ENCODE peak calls at places on chromosomes 5 and 9, in eight cellular contexts. N is uterus; Q is breast epithelium; W is A549; I is esophagus squamous epithelium; K is CD8-positive, alpha-beta T cell; R is hepatocyte; G is brain microvascular endothelial cell. Z is an unnamed sample.

GRCh38 chr9:95077766-95078382 is 239.6 kb downstream of the FANCC start:
- DNase-seq in N (no peak), Q (no peak), W (no peak), I (no peak), K (no peak), R (no peak), G (no peak), Z (no peak)

GRCh38 chr9:71796368-71796767 is 28.1 kb upstream of the CEMIP2 start:
- DNase-seq in N (no peak), Q (no peak), W (peak; percentile 11), I (no peak), K (no peak), R (no peak), G (no peak), Z (no peak)

GRCh38 chr9:93560991-93561390 is 15.4 kb upstream of the PHF2 start:
- DNase-seq in N (no peak), Q (no peak), W (no peak), I (no peak), K (no peak), R (no peak), G (no peak), Z (no peak)

GRCh38 chr5:59760798-59761348 is 132.7 kb downstream of the PDE4D start:
- DNase-seq in N (no peak), Q (no peak), W (peak; percentile 64), I (no peak), K (no peak), R (peak; percentile 23), G (peak; percentile 83), Z (no peak)

GRCh38 chr9:36163049-36163839 is 5.9 kb upstream of the CCIN start:
- DNase-seq in N (peak; percentile 82), Q (no peak), W (peak; percentile 74), I (no peak), K (no peak), R (peak; percentile 86), G (peak; percentile 71), Z (no peak)

GRCh38 chr9:88258012-88258411 is 119.7 kb upstream of the SPATA31C2 start:
- DNase-seq in N (peak; percentile 48), Q (peak; percentile 25), W (no peak), I (no peak), K (no peak), R (peak; percentile 72), G (peak; percentile 54), Z (no peak)

GRCh38 chr9:98707158-98708102 is 1.3 kb downstream of the GABBR2 start:
- DNase-seq in N (no peak), Q (no peak), W (peak; percentile 78), I (no peak), K (no peak), R (peak; percentile 84), G (peak; percentile 52), Z (no peak)

GRCh38 chr9:130847306-130848217 is 12.5 kb downstream of the ABL1 start:
- DNase-seq in N (peak; percentile 95), Q (peak; percentile 88), W (peak; percentile 87), I (no peak), K (no peak), R (peak; percentile 61), G (peak; percentile 97), Z (peak; percentile 95)

GRCh38 chr9:130447193-130447816 is 2.5 kb downstream of the ASS1 start:
- DNase-seq in N (no peak), Q (peak; percentile 46), W (no peak), I (no peak), K (no peak), R (no peak), G (no peak), Z (no peak)

GRCh38 chr9:20508242-20508641 is 114.1 kb downstream of the MLLT3 start:
- DNase-seq in N (no peak), Q (no peak), W (peak; percentile 10), I (no peak), K (no peak), R (no peak), G (no peak), Z (no peak)

GRCh38 chr5:88878976-88879375 is 4.0 kb downstream of the MEF2C start:
- DNase-seq in N (no peak), Q (no peak), W (no peak), I (no peak), K (no peak), R (no peak), G (no peak), Z (no peak)

GRCh38 chr9:76691761-76692313 is 72.4 kb upstream of the PCA3 start:
- DNase-seq in N (no peak), Q (no peak), W (no peak), I (no peak), K (no peak), R (peak; percentile 34), G (no peak), Z (no peak)

GRCh38 chr5:175520873-175521272 is 42.5 kb downstream of the SFXN1 start:
- DNase-seq in N (no peak), Q (no peak), W (no peak), I (no peak), K (no peak), R (no peak), G (no peak), Z (no peak)

GRCh38 chr5:133932441-133933168 is 35.8 kb downstream of the C5orf15 start:
- DNase-seq in N (no peak), Q (no peak), W (no peak), I (no peak), K (no peak), R (no peak), G (no peak), Z (no peak)

GRCh38 chr9:100573655-100574260 is 4.1 kb upstream of the CAVIN4 start:
- DNase-seq in N (no peak), Q (no peak), W (no peak), I (no peak), K (no peak), R (no peak), G (no peak), Z (no peak)

GRCh38 chr9:81540142-81540701 is 149.1 kb downstream of the TLE1 start:
- DNase-seq in N (no peak), Q (no peak), W (no peak), I (no peak), K (no peak), R (no peak), G (no peak), Z (no peak)

GRCh38 chr9:119758241-119758640 is 389.0 kb upstream of the BRINP1 start:
- DNase-seq in N (no peak), Q (no peak), W (no peak), I (no peak), K (no peak), R (peak; percentile 4), G (no peak), Z (no peak)

GRCh38 chr5:142446131-142446959 is 121.5 kb upstream of the SPRY4 start:
- DNase-seq in N (no peak), Q (no peak), W (peak; percentile 38), I (no peak), K (no peak), R (peak; percentile 10), G (peak; percentile 93), Z (peak; percentile 63)

GRCh38 chr5:137822158-137822764 is 45.4 kb upstream of the MYOT start:
- DNase-seq in N (peak; percentile 17), Q (no peak), W (peak; percentile 73), I (no peak), K (no peak), R (peak; percentile 60), G (peak; percentile 37), Z (no peak)

GRCh38 chr9:107810493-107810931 is 320.9 kb upstream of the KLF4 start:
- DNase-seq in N (no peak), Q (no peak), W (no peak), I (no peak), K (no peak), R (no peak), G (no peak), Z (no peak)

GRCh38 chr5:154484393-154484944 is 6.4 kb upstream of the HAND1 start:
- DNase-seq in N (no peak), Q (no peak), W (no peak), I (no peak), K (no peak), R (no peak), G (no peak), Z (no peak)

GRCh38 chr5:7850533-7851239 is at the start of gene CFAP90:
- DNase-seq in N (peak; percentile 47), Q (no peak), W (peak; percentile 43), I (no peak), K (peak; percentile 22), R (peak; percentile 89), G (peak; percentile 52), Z (no peak)
- H3K27ac ChIP-seq in N (peak within 1 kb of the TSS; percentile 30), Q (peak within 1 kb of the TSS; percentile 82), W (peak within 1 kb of the TSS; percentile 49), I (no peak within 1 kb of the TSS), K (no peak within 1 kb of the TSS), R (peak within 1 kb of the TSS; percentile 19), G (no peak within 1 kb of the TSS), Z (peak within 1 kb of the TSS; percentile 5)

GRCh38 chr5:115262405-115263247 is at the start of gene PGGT1B:
- DNase-seq in N (peak; percentile 57), Q (peak; percentile 43), W (peak; percentile 77), I (peak; percentile 30), K (peak; percentile 72), R (peak; percentile 78), G (peak; percentile 55), Z (peak; percentile 71)
- TF ChIP-seq CTCF in N (no peak), Q (no peak), W (no peak), I (no peak), K (no peak), R (peak; percentile 1), G (no peak), Z (no peak)

GRCh38 chr5:52709171-52709925 is 78.4 kb upstream of the ITGA1 start:
- DNase-seq in N (no peak), Q (no peak), W (no peak), I (no peak), K (peak; percentile 15), R (no peak), G (peak; percentile 73), Z (no peak)
- H3K27ac ChIP-seq in N (peak overlapping the region; percentile 23), Q (peak overlapping the region; percentile 45), W (no peak overlapping the region), I (peak overlapping the region; percentile 3), K (no peak overlapping the region), R (peak overlapping the region; percentile 44), G (peak overlapping the region; percentile 59), Z (peak overlapping the region; percentile 3)

DNA sequence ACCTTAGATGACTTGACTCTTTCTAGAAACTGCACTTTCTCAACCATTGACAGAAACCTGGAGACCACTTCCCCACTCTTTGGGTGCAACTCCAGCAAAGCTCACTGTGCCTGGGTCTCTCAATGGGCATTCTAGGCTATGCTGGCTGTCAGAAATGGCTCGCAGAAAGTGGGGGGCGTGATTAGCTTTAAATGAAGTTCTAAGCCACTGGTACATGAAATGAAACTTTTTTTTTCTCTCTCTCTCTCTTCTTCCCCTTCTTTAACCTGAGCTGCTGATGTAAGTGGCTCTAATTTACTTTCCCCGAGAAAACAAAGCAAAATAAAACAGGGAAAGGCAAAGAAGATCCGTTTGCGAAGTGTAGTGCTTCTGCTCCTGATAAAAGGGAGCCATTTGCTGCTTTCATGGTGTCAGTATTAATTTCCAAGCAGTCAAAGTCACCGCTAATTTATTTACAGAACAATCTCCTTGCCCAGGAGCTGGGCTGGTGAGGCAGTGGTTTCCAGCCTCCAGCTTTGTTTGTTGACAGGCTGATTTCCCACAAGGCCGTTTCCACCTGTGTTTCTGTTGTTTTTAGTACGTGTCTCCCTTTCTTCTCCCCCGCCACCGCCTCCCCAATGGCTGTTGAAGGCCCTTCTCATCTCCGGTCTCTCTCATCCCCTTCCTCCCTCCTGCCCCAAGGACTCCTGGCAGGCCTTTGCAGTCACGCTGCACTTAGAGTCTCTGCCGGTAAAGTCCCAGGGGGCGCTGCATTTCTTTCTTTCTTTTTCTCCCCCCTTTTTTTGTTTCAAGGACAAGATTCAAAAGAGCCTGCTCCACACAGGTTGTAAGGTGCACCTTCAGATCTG is 422.9 kb downstream of the EBF1 start:
- DNase-seq in N (no peak), Q (no peak), W (no peak), I (no peak), K (no peak), R (no peak), G (no peak), Z (no peak)
- TF ChIP-seq CTCF in N (no peak), Q (no peak), W (peak; percentile 18), I (no peak), K (no peak), R (peak; percentile 22), G (peak; percentile 51), Z (no peak)